ENCODE peak calls at places on chromosomes 4 and X, in five cellular contexts. One of them, this sample, is unnamed.

GRCh38 chr4:88511236-88511635 is 12.3 kb downstream of the PYURF start:
- DNase-seq in heart left ventricle: no peak
- DNase-seq in transverse colon: no peak
- DNase-seq in breast epithelium: no peak
- DNase-seq in A549: no peak
- DNase-seq in this sample: no peak

GRCh38 chrX:3609800-3610199 is 103.6 kb downstream of the PRKX start:
- DNase-seq in transverse colon: no peak
- DNase-seq in A549: peak
- DNase-seq in heart left ventricle: no peak
- DNase-seq in breast epithelium: no peak
- DNase-seq in this sample: no peak

GRCh38 chr4:40409835-40410234 is 74.7 kb downstream of the CHRNA9 start:
- DNase-seq in heart left ventricle: no peak
- DNase-seq in A549: no peak
- DNase-seq in transverse colon: no peak
- DNase-seq in breast epithelium: no peak
- DNase-seq in this sample: no peak

GRCh38 chrX:24566233-24566632 is 80.9 kb downstream of the PCYT1B start:
- DNase-seq in transverse colon: no peak
- DNase-seq in heart left ventricle: no peak
- DNase-seq in breast epithelium: no peak
- DNase-seq in A549: no peak
- DNase-seq in this sample: no peak

GRCh38 chr4:137601924-137602323 is 69.6 kb upstream of the PCDH18 start:
- DNase-seq in heart left ventricle: no peak
- DNase-seq in breast epithelium: no peak
- DNase-seq in transverse colon: no peak
- DNase-seq in A549: peak
- DNase-seq in this sample: no peak

GRCh38 chrX:133171962-133172708 is 46.0 kb downstream of the TFDP3 start:
- DNase-seq in A549: peak
- DNase-seq in breast epithelium: no peak
- DNase-seq in transverse colon: no peak
- DNase-seq in heart left ventricle: no peak
- DNase-seq in this sample: no peak

GRCh38 chr4:118058955-118059354 is 24.7 kb downstream of the NDST3 start:
- DNase-seq in transverse colon: no peak
- DNase-seq in breast epithelium: no peak
- DNase-seq in A549: no peak
- DNase-seq in heart left ventricle: no peak
- DNase-seq in this sample: no peak

GRCh38 chr4:178306565-178306964 is 864.3 kb upstream of the AGA start:
- DNase-seq in A549: no peak
- DNase-seq in transverse colon: no peak
- DNase-seq in breast epithelium: no peak
- DNase-seq in heart left ventricle: no peak
- DNase-seq in this sample: no peak

GRCh38 chrX:123859828-123860505 is at the start of gene XIAP:
- DNase-seq in heart left ventricle: peak
- DNase-seq in A549: peak
- DNase-seq in transverse colon: peak
- DNase-seq in breast epithelium: peak
- DNase-seq in this sample: peak

GRCh38 chrX:134679226-134679625 is 21.0 kb upstream of the PLAC1 start:
- DNase-seq in A549: no peak
- DNase-seq in transverse colon: no peak
- DNase-seq in breast epithelium: no peak
- DNase-seq in heart left ventricle: no peak
- DNase-seq in this sample: peak

GRCh38 chr4:168070903-168071302 is 21.4 kb upstream of the ANXA10 start:
- DNase-seq in A549: no peak
- DNase-seq in heart left ventricle: no peak
- DNase-seq in breast epithelium: no peak
- DNase-seq in transverse colon: no peak
- DNase-seq in this sample: no peak

GRCh38 chrX:17605676-17606075 is 131.6 kb upstream of the SCML1 start:
- DNase-seq in breast epithelium: no peak
- DNase-seq in transverse colon: no peak
- DNase-seq in A549: no peak
- DNase-seq in heart left ventricle: no peak
- DNase-seq in this sample: no peak

GRCh38 chr4:119559044-119559647 is 69.5 kb downstream of the PDE5A start:
- DNase-seq in A549: peak
- DNase-seq in breast epithelium: no peak
- DNase-seq in transverse colon: no peak
- DNase-seq in heart left ventricle: no peak
- DNase-seq in this sample: no peak

GRCh38 chrX:130788786-130789581 is 114.0 kb downstream of the ENOX2 start:
- DNase-seq in transverse colon: no peak
- DNase-seq in breast epithelium: no peak
- DNase-seq in heart left ventricle: no peak
- DNase-seq in A549: no peak
- DNase-seq in this sample: no peak

GRCh38 chrX:75522565-75523411 is at the start of gene ZDHHC15:
- DNase-seq in A549: no peak
- DNase-seq in transverse colon: peak
- DNase-seq in breast epithelium: no peak
- DNase-seq in heart left ventricle: peak
- DNase-seq in this sample: peak
- TF ChIP-seq POLR2A in A549: no peak
- TF ChIP-seq POLR2A in transverse colon: no peak
- TF ChIP-seq POLR2A in breast epithelium: no peak
- TF ChIP-seq POLR2A in heart left ventricle: no peak
- TF ChIP-seq POLR2A in this sample: peak

DNA sequence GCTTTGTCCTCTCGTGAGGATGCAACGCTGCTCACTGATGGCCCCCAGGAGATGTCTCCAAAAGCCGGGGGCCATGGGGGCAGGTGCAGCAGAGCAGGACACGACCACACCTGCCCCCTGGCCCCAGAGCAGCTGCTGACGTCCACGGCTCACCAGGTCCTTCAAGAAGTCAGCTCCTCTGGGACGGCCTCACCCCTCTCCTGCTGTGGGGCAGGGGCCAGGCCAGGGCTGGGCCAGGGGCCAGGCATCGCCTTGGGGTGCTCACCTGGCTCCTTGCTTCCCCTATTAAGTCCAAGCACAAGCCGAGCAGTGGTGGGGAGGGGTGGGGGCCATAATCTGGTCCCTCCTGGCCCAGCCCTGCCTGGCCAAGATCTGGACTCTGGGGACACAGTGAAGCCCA is 28.6 kb upstream of the MXD4 start:
- DNase-seq in breast epithelium: no peak
- DNase-seq in heart left ventricle: peak
- DNase-seq in transverse colon: no peak
- DNase-seq in A549: no peak
- DNase-seq in this sample: peak
- H3K27ac ChIP-seq in breast epithelium: no peak
- H3K27ac ChIP-seq in heart left ventricle: no peak
- H3K27ac ChIP-seq in transverse colon: no peak
- H3K27ac ChIP-seq in A549: no peak
- H3K27ac ChIP-seq in this sample: no peak

GRCh38 chrX:36963069-36963808 is 44.9 kb upstream of the FAM47C start:
- DNase-seq in heart left ventricle: no peak
- DNase-seq in A549: no peak
- DNase-seq in breast epithelium: no peak
- DNase-seq in transverse colon: no peak
- DNase-seq in this sample: no peak
- TF ChIP-seq POLR2A in heart left ventricle: no peak
- TF ChIP-seq POLR2A in A549: no peak
- TF ChIP-seq POLR2A in breast epithelium: no peak
- TF ChIP-seq POLR2A in transverse colon: no peak
- TF ChIP-seq POLR2A in this sample: no peak

DNA sequence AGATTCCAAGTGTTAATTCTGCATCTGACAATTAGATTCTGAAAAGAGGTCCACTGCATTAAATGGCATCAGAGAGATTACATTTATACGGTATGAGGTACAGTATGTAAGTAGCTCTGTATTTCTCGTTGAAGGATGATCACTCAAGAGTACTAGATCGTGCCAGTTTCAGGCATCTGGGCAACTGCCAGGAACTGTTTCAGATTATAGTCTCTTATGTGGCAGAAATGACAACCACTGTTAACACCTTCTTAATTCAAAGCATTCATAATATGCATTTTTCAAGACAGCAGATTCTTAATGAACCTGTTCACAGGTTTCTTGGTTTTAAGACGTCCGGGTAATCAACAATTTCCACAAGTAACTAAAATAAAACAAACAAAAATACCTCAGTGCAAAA is 1.6 kb downstream of the ANKRD50 start:
- DNase-seq in heart left ventricle: no peak
- DNase-seq in transverse colon: no peak
- DNase-seq in breast epithelium: no peak
- DNase-seq in A549: no peak
- DNase-seq in this sample: no peak
- H3K27ac ChIP-seq in heart left ventricle: no peak
- H3K27ac ChIP-seq in transverse colon: no peak
- H3K27ac ChIP-seq in breast epithelium: no peak
- H3K27ac ChIP-seq in A549: peak
- H3K27ac ChIP-seq in this sample: peak

DNA sequence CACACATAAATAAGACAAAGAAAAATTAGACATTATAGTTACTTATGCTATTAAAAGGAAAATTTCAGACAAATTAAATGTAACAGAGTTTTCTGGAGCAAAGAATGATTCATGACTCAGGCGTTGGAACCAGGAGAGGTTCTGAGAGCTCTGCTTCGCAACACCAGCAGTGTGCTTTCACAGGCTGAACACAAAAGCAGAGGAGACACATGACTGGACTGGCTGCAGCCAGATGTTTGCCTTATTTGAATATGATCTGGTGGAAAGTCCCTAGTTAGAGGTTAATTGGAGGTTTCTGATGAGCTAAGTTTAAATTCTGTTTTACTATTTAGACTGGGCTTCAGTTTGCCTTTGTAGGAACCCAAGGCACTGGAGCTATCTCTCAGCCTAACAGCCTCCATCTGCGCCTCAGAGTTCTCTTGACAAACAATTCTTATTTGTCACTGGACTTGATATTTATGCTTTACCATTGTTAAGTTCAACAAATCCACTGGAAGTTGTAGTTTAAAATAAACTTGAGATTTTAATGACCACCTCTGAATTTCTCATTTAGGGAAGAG is 16.2 kb downstream of the BOD1L1 start:
- DNase-seq in breast epithelium: no peak
- DNase-seq in A549: no peak
- DNase-seq in transverse colon: peak
- DNase-seq in heart left ventricle: no peak
- DNase-seq in this sample: no peak
- TF ChIP-seq POLR2A in breast epithelium: no peak
- TF ChIP-seq POLR2A in A549: no peak
- TF ChIP-seq POLR2A in transverse colon: no peak
- TF ChIP-seq POLR2A in heart left ventricle: no peak
- TF ChIP-seq POLR2A in this sample: no peak

GRCh38 chr4:974668-975067 is 1.3 kb upstream of the DGKQ start:
- DNase-seq in A549: no peak
- DNase-seq in breast epithelium: no peak
- DNase-seq in heart left ventricle: no peak
- DNase-seq in transverse colon: no peak
- DNase-seq in this sample: no peak

GRCh38 chr4:970854-971520 is 2.4 kb downstream of the DGKQ start:
- DNase-seq in A549: no peak
- DNase-seq in transverse colon: peak
- DNase-seq in breast epithelium: no peak
- DNase-seq in heart left ventricle: peak
- DNase-seq in this sample: no peak

GRCh38 chr4:971670-972500 is 1.5 kb downstream of the DGKQ start:
- DNase-seq in breast epithelium: no peak
- DNase-seq in transverse colon: peak
- DNase-seq in heart left ventricle: peak
- DNase-seq in A549: no peak
- DNase-seq in this sample: no peak

GRCh38 chr4:973431-974397 is at the start of gene DGKQ:
- DNase-seq in heart left ventricle: peak
- DNase-seq in transverse colon: peak
- DNase-seq in A549: peak
- DNase-seq in breast epithelium: peak
- DNase-seq in this sample: peak

DNA sequence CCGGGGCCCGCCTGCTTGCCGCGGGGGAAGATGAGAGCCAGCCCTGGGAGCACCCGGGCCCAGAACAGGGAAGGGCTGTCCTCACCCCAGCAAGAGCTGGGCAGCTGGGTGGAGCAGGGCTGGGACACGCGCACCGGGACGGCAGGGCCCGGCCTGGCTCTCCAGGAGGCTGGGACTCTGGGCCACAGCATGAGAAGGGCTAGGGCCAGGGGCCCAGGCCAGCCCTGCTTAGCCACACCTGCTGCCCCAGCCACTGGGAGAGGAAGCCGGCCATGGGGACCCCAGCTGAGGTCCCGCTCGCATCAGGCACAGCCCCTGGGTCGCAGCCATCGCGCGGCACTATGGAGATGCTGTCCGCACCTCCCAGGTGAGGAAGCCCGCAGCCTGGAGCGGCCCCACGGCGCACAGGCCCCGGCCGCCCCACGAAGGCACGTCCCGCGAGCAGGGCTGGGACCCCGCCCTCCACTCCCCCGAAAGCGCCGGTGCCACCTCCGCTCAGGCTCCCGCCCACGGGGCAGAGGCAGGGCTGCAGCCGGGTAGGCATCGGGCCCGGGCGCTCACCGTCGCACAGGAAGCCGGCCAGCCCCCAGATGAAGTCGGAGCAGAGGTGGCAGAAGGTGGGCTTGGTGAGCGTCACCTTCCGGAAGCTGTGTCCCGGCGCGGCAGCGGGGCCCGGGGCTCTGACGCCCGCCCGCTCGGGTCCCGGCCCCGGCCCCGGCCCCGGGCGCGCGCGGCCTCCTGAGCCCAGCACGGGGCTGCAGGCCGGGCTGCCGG is 531 bp downstream of the DGKQ start:
- DNase-seq in heart left ventricle: peak
- DNase-seq in breast epithelium: no peak
- DNase-seq in transverse colon: peak
- DNase-seq in A549: no peak
- DNase-seq in this sample: no peak
- H3K27ac ChIP-seq in heart left ventricle: no peak
- H3K27ac ChIP-seq in breast epithelium: no peak
- H3K27ac ChIP-seq in transverse colon: peak
- H3K27ac ChIP-seq in A549: peak
- H3K27ac ChIP-seq in this sample: peak

This sample was measured in uterus.